ENCODE peak calls at places on chromosomes 12 and 14, in nine cellular contexts. I, M, J, N, Q, Z, P, W and H are unnamed samples.

GRCh38 chr12:86914716-86915115 is 658.5 kb upstream of the MGAT4C start:
- DNase-seq in I (peak), M (no peak), J (no peak), N (no peak), Q (no peak), Z (peak), P (no peak), W (no peak), H (no peak)

GRCh38 chr12:23108957-23109356 is 484.0 kb downstream of the ETNK1 start:
- DNase-seq in I (no peak), M (no peak), J (no peak), N (no peak), Q (no peak), Z (no peak), P (no peak), W (no peak), H (no peak)

GRCh38 chr12:8692573-8692972 is 5.2 kb upstream of the RIMKLB start:
- DNase-seq in I (peak), M (no peak), J (peak), N (no peak), Q (peak), Z (no peak), P (peak), W (peak), H (peak)

GRCh38 chr14:42563313-42563712 is 956.6 kb downstream of the LRFN5 start:
- DNase-seq in I (no peak), M (no peak), J (no peak), N (no peak), Q (no peak), Z (no peak), P (no peak), W (no peak), H (no peak)

GRCh38 chr12:96233941-96234461 is 39.8 kb downstream of the ELK3 start:
- DNase-seq in I (peak), M (peak), J (peak), N (peak), Q (peak), Z (no peak), P (peak), W (peak), H (peak)

GRCh38 chr14:95256011-95256775 is 63.5 kb downstream of the CLMN start:
- DNase-seq in I (no peak), M (no peak), J (no peak), N (no peak), Q (no peak), Z (no peak), P (no peak), W (no peak), H (no peak)

GRCh38 chr12:52061470-52062166 is 8.2 kb upstream of the ATG101 start:
- DNase-seq in I (no peak), M (no peak), J (peak), N (no peak), Q (no peak), Z (no peak), P (no peak), W (no peak), H (peak)

GRCh38 chr14:66998013-66998412 is 191.2 kb upstream of the GARIN2 start:
- DNase-seq in I (no peak), M (no peak), J (no peak), N (no peak), Q (no peak), Z (no peak), P (no peak), W (no peak), H (no peak)

GRCh38 chr12:52953181-52953841 is 4.4 kb downstream of the KRT18 start:
- DNase-seq in I (no peak), M (no peak), J (no peak), N (no peak), Q (no peak), Z (no peak), P (no peak), W (no peak), H (no peak)

GRCh38 chr12:20264608-20265114 is 103.7 kb upstream of the PDE3A start:
- DNase-seq in I (peak), M (no peak), J (no peak), N (no peak), Q (no peak), Z (no peak), P (no peak), W (no peak), H (no peak)

GRCh38 chr12:6684609-6685008 is 4.6 kb downstream of the ZNF384 start:
- DNase-seq in I (peak), M (no peak), J (no peak), N (no peak), Q (peak), Z (peak), P (no peak), W (no peak), H (no peak)

GRCh38 chr12:102669056-102669455 is 188.7 kb upstream of the IGF1 start:
- DNase-seq in I (no peak), M (no peak), J (no peak), N (no peak), Q (no peak), Z (no peak), P (no peak), W (no peak), H (no peak)

GRCh38 chr12:127223011-127223410 is 1044.0 kb upstream of the TMEM132C start:
- DNase-seq in I (no peak), M (no peak), J (no peak), N (no peak), Q (no peak), Z (no peak), P (no peak), W (no peak), H (no peak)

GRCh38 chr12:49950310-49951251 is at the start of gene AQP2:
- DNase-seq in I (no peak), M (no peak), J (peak), N (no peak), Q (no peak), Z (no peak), P (no peak), W (no peak), H (peak)

GRCh38 chr12:25979563-25979962 is 21.1 kb downstream of the RASSF8 start:
- DNase-seq in I (no peak), M (no peak), J (no peak), N (no peak), Q (no peak), Z (no peak), P (no peak), W (no peak), H (no peak)

GRCh38 chr12:78156751-78157150 is 326.1 kb downstream of the NAV3 start:
- DNase-seq in I (peak), M (no peak), J (no peak), N (no peak), Q (no peak), Z (no peak), P (no peak), W (no peak), H (no peak)

GRCh38 chr12:69906411-69907216 is 81.6 kb downstream of the MYRFL start:
- DNase-seq in I (no peak), M (no peak), J (no peak), N (no peak), Q (no peak), Z (no peak), P (no peak), W (peak), H (no peak)

GRCh38 chr14:71488703-71489141 is 443.5 kb upstream of the RGS6 start:
- DNase-seq in I (peak), M (no peak), J (no peak), N (no peak), Q (no peak), Z (no peak), P (no peak), W (no peak), H (no peak)

GRCh38 chr12:68352067-68352466 is 19.9 kb upstream of the MDM1 start:
- DNase-seq in I (peak), M (no peak), J (peak), N (no peak), Q (no peak), Z (no peak), P (no peak), W (no peak), H (no peak)

GRCh38 chr12:90627180-90627896 is 327.6 kb downstream of the CCER1 start:
- DNase-seq in I (peak), M (no peak), J (no peak), N (no peak), Q (no peak), Z (no peak), P (no peak), W (no peak), H (no peak)

GRCh38 chr12:127928615-127929014 is 338.4 kb upstream of the TMEM132C start:
- DNase-seq in I (no peak), M (no peak), J (no peak), N (no peak), Q (no peak), Z (no peak), P (no peak), W (no peak), H (no peak)

GRCh38 chr14:52395728-52396127 is 81.6 kb downstream of the PTGER2 start:
- DNase-seq in I (no peak), M (no peak), J (no peak), N (no peak), Q (no peak), Z (no peak), P (no peak), W (no peak), H (no peak)

GRCh38 chr12:100718212-100718611 is 76.4 kb upstream of the ANO4 start:
- DNase-seq in I (no peak), M (no peak), J (no peak), N (no peak), Q (no peak), Z (no peak), P (no peak), W (no peak), H (no peak)

GRCh38 chr14:56145965-56146364 is 27.8 kb downstream of the PELI2 start:
- DNase-seq in I (peak), M (no peak), J (peak), N (no peak), Q (no peak), Z (no peak), P (no peak), W (no peak), H (no peak)

GRCh38 chr14:79278798-79279644 is 932.3 kb downstream of the DIO2 start:
- DNase-seq in I (peak), M (peak), J (peak), N (peak), Q (peak), Z (peak), P (peak), W (peak), H (peak)

GRCh38 chr12:65100140-65100539 is 21.0 kb downstream of the WIF1 start:
- DNase-seq in I (no peak), M (no peak), J (no peak), N (no peak), Q (no peak), Z (no peak), P (no peak), W (no peak), H (no peak)

GRCh38 chr12:32697445-32697844 is 18.3 kb downstream of the DNM1L start:
- DNase-seq in I (no peak), M (no peak), J (no peak), N (no peak), Q (no peak), Z (no peak), P (no peak), W (no peak), H (no peak)

GRCh38 chr12:31510034-31510433 is 80.9 kb downstream of the DENND5B start:
- DNase-seq in I (peak), M (no peak), J (peak), N (no peak), Q (no peak), Z (no peak), P (no peak), W (no peak), H (no peak)

GRCh38 chr12:47304161-47304560 is 224.4 kb upstream of the AMIGO2 start:
- DNase-seq in I (no peak), M (no peak), J (no peak), N (no peak), Q (no peak), Z (no peak), P (no peak), W (no peak), H (no peak)

GRCh38 chr14:22997676-22998323 is 12.1 kb downstream of the C14orf93 start:
- DNase-seq in I (no peak), M (no peak), J (no peak), N (no peak), Q (no peak), Z (no peak), P (no peak), W (no peak), H (no peak)

GRCh38 chr14:38716871-38717270 is 386.2 kb downstream of the SEC23A start:
- DNase-seq in I (no peak), M (no peak), J (no peak), N (no peak), Q (no peak), Z (no peak), P (no peak), W (no peak), H (no peak)

GRCh38 chr12:291153-291723 is 28.6 kb upstream of the SLC6A13 start:
- DNase-seq in I (no peak), M (no peak), J (no peak), N (no peak), Q (no peak), Z (no peak), P (no peak), W (no peak), H (no peak)

GRCh38 chr12:11877869-11878780 is 192.6 kb upstream of the BCL2L14 start:
- DNase-seq in I (peak), M (no peak), J (peak), N (peak), Q (no peak), Z (peak), P (peak), W (no peak), H (peak)

GRCh38 chr14:92280554-92281262 is 42.3 kb upstream of the SLC24A4 start:
- DNase-seq in I (no peak), M (no peak), J (no peak), N (no peak), Q (no peak), Z (no peak), P (no peak), W (no peak), H (no peak)

GRCh38 chr14:40216976-40217375 is 784.7 kb upstream of the FBXO33 start:
- DNase-seq in I (no peak), M (no peak), J (no peak), N (no peak), Q (no peak), Z (no peak), P (no peak), W (no peak), H (no peak)

GRCh38 chr14:84482256-84483071 is 1047.5 kb upstream of the FLRT2 start:
- DNase-seq in I (peak), M (no peak), J (no peak), N (no peak), Q (no peak), Z (no peak), P (no peak), W (no peak), H (no peak)

GRCh38 chr14:64704145-64704742 is at the start of gene PLEKHG3:
- DNase-seq in I (peak), M (peak), J (peak), N (peak), Q (peak), Z (peak), P (peak), W (no peak), H (peak)
- TF ChIP-seq POLR2A in I (no peak), M (peak), J (no peak), N (peak), Q (no peak), Z (no peak), P (peak), W (peak), H (peak)

DNA sequence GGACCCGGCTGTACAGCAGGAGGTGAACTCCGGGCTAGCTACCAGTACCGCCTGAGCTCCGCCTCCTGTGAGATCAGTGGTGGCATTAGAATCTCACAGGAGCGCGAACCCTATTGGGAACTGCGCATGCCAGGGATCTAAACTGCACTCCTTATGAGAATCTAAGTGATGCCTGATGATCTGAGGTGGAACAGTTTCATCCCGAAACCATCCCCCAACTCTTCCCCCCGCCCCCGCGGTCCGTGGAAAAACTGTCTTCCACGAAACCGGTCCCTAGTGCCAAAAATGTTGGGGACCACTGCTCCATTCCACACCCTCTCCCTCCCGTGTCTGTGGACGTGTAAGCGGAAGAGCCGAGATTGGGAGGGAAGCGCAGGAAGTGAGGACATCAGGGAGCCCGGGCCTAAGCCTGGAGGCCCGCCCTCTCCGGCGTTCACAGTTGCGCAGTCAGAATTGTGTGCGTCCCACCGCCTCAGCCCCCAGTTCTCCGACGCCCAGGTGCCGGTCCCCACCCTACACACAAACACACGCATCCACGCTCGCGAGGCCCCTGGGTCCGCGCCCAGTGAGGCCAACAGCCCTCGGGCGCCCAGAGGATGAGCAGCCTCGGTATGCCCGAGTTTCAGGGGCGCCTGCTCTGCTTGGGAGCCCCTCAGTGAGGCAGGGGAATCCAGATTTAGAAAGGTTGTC is 1.8 kb upstream of the RNASE4 start:
- DNase-seq in I (peak), M (peak), J (peak), N (peak), Q (peak), Z (peak), P (peak), W (peak), H (peak)
- TF ChIP-seq CTCF in I (no peak), M (no peak), J (no peak), N (no peak), Q (no peak), Z (no peak), P (no peak), W (no peak), H (no peak)

DNA sequence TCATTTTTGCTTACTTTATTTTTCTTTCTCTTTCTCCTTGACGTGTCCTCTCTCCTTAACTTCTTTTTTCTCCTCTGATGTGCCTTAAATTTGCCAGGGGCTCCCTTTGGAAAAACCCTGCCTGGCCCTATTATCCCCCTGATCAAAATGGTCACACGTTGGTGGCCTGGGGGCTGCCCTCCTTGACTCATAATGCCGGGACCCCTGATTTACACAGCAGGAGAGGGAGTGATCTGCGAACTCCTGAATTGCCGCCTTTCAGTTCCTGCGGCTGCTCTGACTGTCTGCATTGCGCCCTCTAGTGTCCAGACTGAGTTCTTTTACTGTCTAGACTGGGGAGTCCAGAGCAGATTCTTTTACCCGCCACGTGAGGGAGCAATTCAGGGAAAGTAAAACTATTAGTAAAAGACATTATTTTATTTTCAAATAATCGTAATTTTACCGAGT is 44.8 kb upstream of the GZMB start:
- DNase-seq in I (peak), M (peak), J (peak), N (peak), Q (peak), Z (peak), P (peak), W (peak), H (peak)
- H3K4me3 ChIP-seq in I (no peak), M (peak), J (no peak), N (peak), Q (peak), Z (no peak), P (peak), W (peak), H (peak)

GRCh38 chr14:68739701-68740100 is 53.2 kb downstream of the ZFP36L1 start:
- DNase-seq in I (no peak), M (no peak), J (no peak), N (no peak), Q (no peak), Z (no peak), P (no peak), W (no peak), H (no peak)
- TF ChIP-seq POLR2A in I (no peak), M (no peak), J (no peak), N (no peak), Q (no peak), Z (no peak), P (no peak), W (no peak), H (no peak)

GRCh38 chr12:27524839-27525238 is 833 bp downstream of the PPFIBP1 start:
- DNase-seq in I (peak), M (no peak), J (no peak), N (no peak), Q (peak), Z (peak), P (peak), W (peak), H (peak)
- TF ChIP-seq CTCF in I (peak), M (no peak), J (no peak), N (no peak), Q (no peak), Z (no peak), P (no peak), W (no peak), H (peak)